ENCODE peak calls at places on chromosomes 2 and 18, in eight cellular contexts. Y, H, D, T, K, S, E and P are unnamed samples.
A peak's percentile ranks its signal among the peaks of the same experiment; 100 is the strongest.

GRCh38 chr2:161995553-161996016 is 78.4 kb downstream of the DPP4 start:
- DNase-seq in Y (no peak), H (no peak), D (no peak), T (no peak), K (no peak), S (no peak), E (peak; percentile 5), P (peak; percentile 54)

GRCh38 chr18:41940506-41941215 is 14.4 kb upstream of the PIK3C3 start:
- DNase-seq in Y (no peak), H (no peak), D (no peak), T (peak; percentile 2), K (peak; percentile 20), S (peak; percentile 29), E (peak; percentile 43), P (no peak)

GRCh38 chr2:240936106-240936505 is 30.0 kb downstream of the CROCC2 start:
- DNase-seq in Y (no peak), H (no peak), D (no peak), T (no peak), K (no peak), S (no peak), E (no peak), P (no peak)

GRCh38 chr2:53727921-53728320 is 39.7 kb upstream of the CHAC2 start:
- DNase-seq in Y (no peak), H (no peak), D (no peak), T (no peak), K (no peak), S (no peak), E (no peak), P (no peak)

GRCh38 chr18:21141678-21142422 is 30.2 kb upstream of the ROCK1 start:
- DNase-seq in Y (no peak), H (no peak), D (no peak), T (no peak), K (no peak), S (peak; percentile 17), E (no peak), P (no peak)

GRCh38 chr2:145374165-145374564 is 854.2 kb upstream of the ZEB2 start:
- DNase-seq in Y (no peak), H (no peak), D (no peak), T (no peak), K (no peak), S (no peak), E (no peak), P (no peak)

GRCh38 chr2:72681016-72681995 is 144.5 kb downstream of the EXOC6B start:
- DNase-seq in Y (no peak), H (no peak), D (no peak), T (no peak), K (no peak), S (no peak), E (no peak), P (no peak)

GRCh38 chr18:24488824-24489493 is 28.5 kb downstream of the HRH4 start:
- DNase-seq in Y (peak; percentile 44), H (no peak), D (no peak), T (peak; percentile 55), K (peak; percentile 54), S (peak; percentile 51), E (peak; percentile 16), P (no peak)

GRCh38 chr2:9392895-9393757 is 30.2 kb downstream of the ITGB1BP1 start:
- DNase-seq in Y (no peak), H (no peak), D (no peak), T (peak; percentile 38), K (no peak), S (peak; percentile 21), E (no peak), P (no peak)

GRCh38 chr18:71304856-71305255 is 1016.0 kb downstream of the SOCS6 start:
- DNase-seq in Y (no peak), H (no peak), D (no peak), T (peak; percentile 14), K (no peak), S (no peak), E (no peak), P (no peak)

GRCh38 chr2:215748446-215748845 is 264.9 kb downstream of the MREG start:
- DNase-seq in Y (no peak), H (no peak), D (peak; percentile 19), T (no peak), K (no peak), S (no peak), E (no peak), P (no peak)

GRCh38 chr2:238021327-238021726 is 39.5 kb upstream of the SCLY start:
- DNase-seq in Y (no peak), H (no peak), D (no peak), T (no peak), K (no peak), S (no peak), E (no peak), P (no peak)

GRCh38 chr2:219798430-219798829 is 171.0 kb downstream of the SLC4A3 start:
- DNase-seq in Y (no peak), H (no peak), D (no peak), T (no peak), K (no peak), S (no peak), E (no peak), P (no peak)

GRCh38 chr18:57853133-57853532 is 50.0 kb upstream of the ATP8B1 start:
- DNase-seq in Y (no peak), H (no peak), D (no peak), T (no peak), K (no peak), S (no peak), E (no peak), P (no peak)

GRCh38 chr2:119453972-119454593 is 22.4 kb downstream of the TMEM37 start:
- DNase-seq in Y (no peak), H (no peak), D (no peak), T (no peak), K (no peak), S (no peak), E (no peak), P (no peak)

GRCh38 chr2:103773884-103774283 is 1012.1 kb downstream of the TMEM182 start:
- DNase-seq in Y (no peak), H (no peak), D (no peak), T (no peak), K (no peak), S (no peak), E (no peak), P (no peak)

GRCh38 chr2:28382755-28383154 is 9.9 kb upstream of the FOSL2 start:
- DNase-seq in Y (no peak), H (no peak), D (no peak), T (no peak), K (no peak), S (peak; percentile 29), E (no peak), P (no peak)

GRCh38 chr2:63983986-63984605 is 35.1 kb downstream of the VPS54 start:
- DNase-seq in Y (no peak), H (no peak), D (no peak), T (no peak), K (no peak), S (no peak), E (no peak), P (no peak)

GRCh38 chr2:203786912-203787311 is 80.5 kb downstream of the CD28 start:
- DNase-seq in Y (no peak), H (no peak), D (no peak), T (no peak), K (no peak), S (no peak), E (peak; percentile 79), P (peak; percentile 36)

GRCh38 chr2:11344956-11345671 is 678 bp upstream of the ROCK2 start:
- DNase-seq in Y (no peak), H (peak; percentile 25), D (peak; percentile 79), T (peak; percentile 74), K (peak; percentile 73), S (no peak), E (peak; percentile 77), P (no peak)

GRCh38 chr2:228731517-228731916 is 539.6 kb downstream of the PID1 start:
- DNase-seq in Y (no peak), H (no peak), D (no peak), T (no peak), K (no peak), S (no peak), E (peak; percentile 20), P (no peak)

GRCh38 chr18:79867666-79868065 is 69.9 kb downstream of the KCNG2 start:
- DNase-seq in Y (no peak), H (no peak), D (no peak), T (no peak), K (no peak), S (no peak), E (no peak), P (no peak)

GRCh38 chr2:100470898-100471514 is 724 bp downstream of the NMS start:
- DNase-seq in Y (no peak), H (peak; percentile 53), D (no peak), T (peak; percentile 80), K (no peak), S (peak; percentile 78), E (no peak), P (peak; percentile 32)

GRCh38 chr18:21450913-21451312 is 149.6 kb downstream of the ESCO1 start:
- DNase-seq in Y (no peak), H (no peak), D (no peak), T (no peak), K (no peak), S (no peak), E (no peak), P (no peak)

GRCh38 chr2:64052468-64053241 is 33.4 kb upstream of the VPS54 start:
- DNase-seq in Y (no peak), H (peak; percentile 35), D (no peak), T (peak; percentile 15), K (no peak), S (no peak), E (no peak), P (peak; percentile 32)

GRCh38 chr2:217691920-217692666 is 310.7 kb downstream of the TNS1 start:
- DNase-seq in Y (no peak), H (no peak), D (no peak), T (no peak), K (no peak), S (no peak), E (peak; percentile 61), P (no peak)

GRCh38 chr18:70301667-70302066 is 12.8 kb downstream of the SOCS6 start:
- DNase-seq in Y (no peak), H (no peak), D (no peak), T (no peak), K (no peak), S (no peak), E (no peak), P (no peak)

GRCh38 chr18:43277164-43277600 is at the start of gene SYT4:
- DNase-seq in Y (no peak), H (no peak), D (no peak), T (peak; percentile 88), K (peak; percentile 99), S (peak; percentile 87), E (no peak), P (no peak)

GRCh38 chr2:42248846-42249245 is 79.7 kb downstream of the EML4 start:
- DNase-seq in Y (no peak), H (no peak), D (no peak), T (no peak), K (no peak), S (peak; percentile 11), E (no peak), P (no peak)

GRCh38 chr2:231512222-231512621 is 18.0 kb downstream of the NMUR1 start:
- DNase-seq in Y (no peak), H (no peak), D (no peak), T (no peak), K (peak; percentile 90), S (no peak), E (no peak), P (no peak)

GRCh38 chr2:102620367-102620766 is 1.0 kb downstream of the SLC9A2 start:
- DNase-seq in Y (no peak), H (no peak), D (peak; percentile 85), T (no peak), K (no peak), S (no peak), E (no peak), P (no peak)